ENCODE peak calls at places on chromosomes 11 and 22, in six cellular contexts. Q is astrocyte of the spinal cord, N is colonic mucosa, T is lower lobe of right lung, W is endothelial cell, I is WTC11. Z is an unnamed sample.

GRCh38 chr22:25747245-25747944 is 5.4 kb downstream of the MYO18B start:
- DNase-seq in N (no peak), W (no peak), I (no peak), T (no peak), Q (peak), Z (no peak)

GRCh38 chr11:2214527-2215229 is 43.1 kb upstream of the TH start:
- DNase-seq in Q (no peak), I (no peak), N (peak), W (no peak), T (peak), Z (peak)

GRCh38 chr22:22741843-22742242 is 97.4 kb downstream of the GGTLC2 start:
- DNase-seq in Q (no peak), N (no peak), W (no peak), T (no peak), I (no peak), Z (no peak)

GRCh38 chr22:20315337-20316216 is 4.3 kb downstream of the DGCR6L start:
- DNase-seq in N (peak), I (no peak), T (no peak), Q (no peak), W (no peak), Z (no peak)

GRCh38 chr11:32312865-32313403 is 122.4 kb downstream of the WT1 start:
- DNase-seq in N (peak), T (no peak), I (peak), W (peak), Q (peak), Z (no peak)

GRCh38 chr22:30694171-30694637 is 470 bp upstream of the OSBP2 start:
- DNase-seq in W (peak), T (peak), I (peak), N (peak), Q (peak), Z (peak)

GRCh38 chr11:106159846-106160245 is 82.4 kb downstream of the AASDHPPT start:
- DNase-seq in N (no peak), T (no peak), W (no peak), I (no peak), Q (no peak), Z (no peak)

GRCh38 chr11:32116668-32117067 is 25.8 kb downstream of the RCN1 start:
- DNase-seq in W (no peak), I (no peak), T (no peak), Q (peak), N (no peak), Z (no peak)

GRCh38 chr11:131073167-131073566 is 156.9 kb upstream of the SNX19 start:
- DNase-seq in T (no peak), I (no peak), N (no peak), Q (no peak), W (no peak), Z (no peak)

GRCh38 chr11:120608760-120609211 is 97.2 kb downstream of the GRIK4 start:
- DNase-seq in I (no peak), N (peak), T (peak), W (no peak), Q (no peak), Z (no peak)

GRCh38 chr22:36419177-36419911 is 31.6 kb upstream of the MYH9 start:
- DNase-seq in Q (peak), W (no peak), T (no peak), N (peak), I (no peak), Z (no peak)

GRCh38 chr11:117712530-117712929 is 84.5 kb downstream of the DSCAML1 start:
- DNase-seq in W (no peak), Q (no peak), N (no peak), T (no peak), I (no peak), Z (no peak)

GRCh38 chr11:115502636-115503082 is 1.6 kb downstream of the CADM1 start:
- DNase-seq in N (no peak), Q (no peak), W (peak), I (peak), T (peak), Z (no peak)

GRCh38 chr22:29615705-29616104 is 12.3 kb downstream of the NF2 start:
- DNase-seq in W (no peak), I (no peak), N (no peak), Q (no peak), T (no peak), Z (no peak)

GRCh38 chr11:72693271-72693968 is 19.2 kb upstream of the PDE2A start:
- DNase-seq in I (no peak), W (no peak), N (no peak), Q (no peak), T (no peak), Z (no peak)
- TF ChIP-seq CTCF in I (no peak), W (no peak), N (no peak), Q (peak), T (no peak), Z (no peak)

DNA sequence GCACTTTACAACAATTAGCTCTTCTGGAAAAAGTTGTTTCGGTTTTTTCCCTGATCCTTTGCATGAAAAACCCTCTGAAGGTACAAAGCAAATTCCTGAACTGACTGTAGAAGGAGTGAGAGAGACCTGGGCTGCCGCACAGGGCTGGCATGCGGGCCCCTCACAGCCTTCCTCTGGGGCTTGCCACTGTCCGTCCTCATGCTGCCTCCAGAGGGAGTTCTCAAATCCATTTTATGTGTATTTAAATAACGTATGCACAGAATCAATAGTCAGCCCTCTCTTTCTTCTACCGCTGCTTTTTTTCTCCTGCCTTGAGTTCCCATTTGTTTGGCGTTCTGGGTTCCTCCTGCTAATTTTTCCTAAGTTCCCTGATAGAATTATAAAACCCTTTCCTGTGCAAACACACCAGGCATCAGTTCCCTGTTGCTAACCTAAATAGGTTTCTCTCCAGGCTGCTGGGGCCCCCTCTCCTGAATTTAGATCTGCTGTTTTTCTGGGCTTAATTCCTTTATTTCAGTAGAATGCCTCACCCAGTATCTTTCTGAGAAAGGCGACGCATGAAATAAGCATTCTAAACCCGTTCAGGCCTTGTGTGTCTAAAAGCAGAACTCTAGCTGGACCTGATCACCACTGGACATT is 52.4 kb downstream of the PHF21B start:
- DNase-seq in W (no peak), T (no peak), I (peak), N (no peak), Q (no peak), Z (no peak)
- TF ChIP-seq CTCF in W (peak), T (no peak), I (no peak), N (no peak), Q (peak), Z (no peak)

GRCh38 chr11:119057000-119057769 is at the start of gene HYOU1:
- DNase-seq in T (peak), N (peak), I (peak), W (peak), Q (peak), Z (peak)
- TF ChIP-seq CTCF in T (peak), N (no peak), I (no peak), W (no peak), Q (peak), Z (no peak)

DNA sequence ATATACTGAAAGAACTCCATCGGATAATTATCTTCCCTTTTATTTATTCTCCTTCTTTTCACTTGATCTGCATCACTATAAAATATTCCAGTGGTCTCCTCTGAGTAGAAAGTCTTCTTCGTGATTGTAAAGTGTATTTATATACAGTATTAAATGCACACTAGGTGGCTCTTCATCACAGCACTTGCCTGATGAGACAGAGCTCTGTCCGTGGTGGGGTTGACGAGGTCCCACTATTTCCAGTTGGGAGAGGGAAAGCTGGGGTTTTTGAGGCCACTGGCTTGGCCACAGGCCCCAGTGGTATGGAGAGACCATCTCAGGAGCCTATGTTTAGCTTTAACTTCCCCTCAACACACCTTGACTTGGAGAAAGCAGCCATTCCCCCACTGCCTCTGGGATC is 31.6 kb upstream of the ZBTB16 start:
- DNase-seq in I (no peak), T (no peak), W (no peak), N (no peak), Q (no peak), Z (no peak)
- TF ChIP-seq CTCF in I (no peak), T (no peak), W (no peak), N (no peak), Q (no peak), Z (no peak)

GRCh38 chr11:89498845-89499448 is 7.8 kb upstream of the NOX4 start:
- DNase-seq in Q (no peak), T (no peak), I (peak), N (no peak), W (no peak), Z (no peak)
- TF ChIP-seq CTCF in Q (no peak), T (no peak), I (peak), N (no peak), W (peak), Z (no peak)

GRCh38 chr11:79242616-79243015 is 198.2 kb downstream of the TENM4 start:
- DNase-seq in W (no peak), I (no peak), N (no peak), T (no peak), Q (peak), Z (no peak)
- TF ChIP-seq CTCF in W (no peak), I (no peak), N (no peak), T (no peak), Q (no peak), Z (no peak)

DNA sequence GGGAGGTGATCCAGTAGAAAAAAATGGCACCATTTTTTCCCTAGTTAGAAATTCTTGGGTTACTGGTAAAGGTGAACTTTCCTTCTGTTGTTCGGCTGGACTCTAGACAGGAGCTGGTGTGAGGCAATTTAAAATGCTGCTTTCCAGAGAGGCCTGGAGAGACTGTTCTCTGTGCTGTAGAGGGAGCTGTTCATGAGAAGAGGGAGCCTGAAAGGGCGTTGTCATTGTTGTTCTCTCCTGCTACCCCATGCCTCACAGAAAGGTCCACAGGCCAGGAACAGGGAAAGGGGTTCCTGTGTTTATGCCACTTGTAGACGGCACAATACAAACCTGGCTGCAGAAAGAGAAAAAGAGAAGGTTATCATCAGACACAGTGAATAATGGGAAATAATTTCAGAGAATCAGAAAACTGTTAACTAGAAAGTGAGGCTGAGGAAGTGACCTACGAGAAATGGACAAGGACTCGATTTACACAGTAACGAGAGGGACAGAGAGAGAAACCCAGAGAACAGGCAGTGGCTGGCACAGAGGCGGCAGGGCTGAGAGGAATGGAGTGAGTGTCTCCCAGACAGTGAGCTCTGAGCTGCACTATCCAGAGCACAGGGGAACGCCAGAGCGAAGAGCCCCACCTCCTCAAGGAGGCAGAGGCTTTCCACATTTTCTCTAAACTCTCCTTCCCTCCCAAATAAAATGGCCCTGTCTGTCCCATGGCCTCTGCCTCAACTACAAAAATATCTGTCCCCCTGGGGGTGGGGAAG is 109.2 kb downstream of the RRM1 start:
- DNase-seq in W (no peak), I (no peak), T (no peak), N (no peak), Q (no peak), Z (no peak)
- TF ChIP-seq CTCF in W (no peak), I (peak), T (no peak), N (no peak), Q (no peak), Z (no peak)